ENCODE peak calls at places on chromosomes 5 and 9, in nine cellular contexts. One of them, this sample, is unnamed.

GRCh38 chr5:120035815-120036577 is 406.6 kb downstream of the FAM170A start:
- DNase-seq in lower leg skin: no peak
- DNase-seq in HCT116: no peak
- DNase-seq in colonic mucosa: no peak
- DNase-seq in stomach: no peak
- DNase-seq in brain microvascular endothelial cell: no peak
- DNase-seq in CD8-positive, alpha-beta T cell: no peak
- DNase-seq in fibroblast of pulmonary artery: no peak
- DNase-seq in uterus: no peak
- DNase-seq in this sample: no peak

GRCh38 chr9:108444400-108445358 is 411.1 kb downstream of the ACTL7B start:
- DNase-seq in uterus: peak; percentile 44
- DNase-seq in colonic mucosa: no peak
- DNase-seq in fibroblast of pulmonary artery: peak; percentile 91
- DNase-seq in stomach: no peak
- DNase-seq in HCT116: peak; percentile 90
- DNase-seq in CD8-positive, alpha-beta T cell: no peak
- DNase-seq in brain microvascular endothelial cell: peak; percentile 86
- DNase-seq in lower leg skin: peak; percentile 88
- DNase-seq in this sample: no peak

GRCh38 chr5:160166069-160166972 is 47.1 kb upstream of the PWWP2A start:
- DNase-seq in stomach: no peak
- DNase-seq in brain microvascular endothelial cell: no peak
- DNase-seq in colonic mucosa: no peak
- DNase-seq in uterus: no peak
- DNase-seq in lower leg skin: no peak
- DNase-seq in CD8-positive, alpha-beta T cell: no peak
- DNase-seq in HCT116: no peak
- DNase-seq in fibroblast of pulmonary artery: no peak
- DNase-seq in this sample: no peak

GRCh38 chr5:40676643-40677333 is 2.9 kb upstream of the PTGER4 start:
- DNase-seq in HCT116: no peak
- DNase-seq in stomach: no peak
- DNase-seq in uterus: peak; percentile 25
- DNase-seq in fibroblast of pulmonary artery: peak; percentile 63
- DNase-seq in colonic mucosa: peak; percentile 47
- DNase-seq in lower leg skin: peak; percentile 92
- DNase-seq in brain microvascular endothelial cell: peak; percentile 82
- DNase-seq in CD8-positive, alpha-beta T cell: no peak
- DNase-seq in this sample: no peak

GRCh38 chr9:97548379-97548778 is 46.9 kb downstream of the TMOD1 start:
- DNase-seq in HCT116: no peak
- DNase-seq in brain microvascular endothelial cell: no peak
- DNase-seq in CD8-positive, alpha-beta T cell: no peak
- DNase-seq in colonic mucosa: no peak
- DNase-seq in lower leg skin: peak; percentile 57
- DNase-seq in fibroblast of pulmonary artery: no peak
- DNase-seq in stomach: no peak
- DNase-seq in uterus: peak; percentile 13
- DNase-seq in this sample: no peak

GRCh38 chr5:53616939-53617549 is 56.6 kb downstream of the NDUFS4 start:
- DNase-seq in uterus: no peak
- DNase-seq in lower leg skin: no peak
- DNase-seq in HCT116: no peak
- DNase-seq in fibroblast of pulmonary artery: peak; percentile 24
- DNase-seq in stomach: no peak
- DNase-seq in brain microvascular endothelial cell: peak; percentile 19
- DNase-seq in colonic mucosa: no peak
- DNase-seq in CD8-positive, alpha-beta T cell: no peak
- DNase-seq in this sample: no peak

GRCh38 chr5:106307265-106307664 is 1363.5 kb downstream of the EFNA5 start:
- DNase-seq in fibroblast of pulmonary artery: no peak
- DNase-seq in stomach: no peak
- DNase-seq in colonic mucosa: no peak
- DNase-seq in HCT116: no peak
- DNase-seq in uterus: no peak
- DNase-seq in brain microvascular endothelial cell: no peak
- DNase-seq in lower leg skin: no peak
- DNase-seq in CD8-positive, alpha-beta T cell: no peak
- DNase-seq in this sample: no peak

GRCh38 chr5:147968855-147969254 is 62.5 kb upstream of the C5orf46 start:
- DNase-seq in colonic mucosa: no peak
- DNase-seq in HCT116: no peak
- DNase-seq in uterus: no peak
- DNase-seq in fibroblast of pulmonary artery: peak; percentile 27
- DNase-seq in lower leg skin: no peak
- DNase-seq in CD8-positive, alpha-beta T cell: no peak
- DNase-seq in brain microvascular endothelial cell: no peak
- DNase-seq in stomach: no peak
- DNase-seq in this sample: no peak

GRCh38 chr9:131233989-131234388 is 42.3 kb downstream of the FAM78A start:
- DNase-seq in lower leg skin: peak; percentile 82
- DNase-seq in fibroblast of pulmonary artery: no peak
- DNase-seq in HCT116: no peak
- DNase-seq in colonic mucosa: no peak
- DNase-seq in uterus: no peak
- DNase-seq in CD8-positive, alpha-beta T cell: no peak
- DNase-seq in stomach: no peak
- DNase-seq in brain microvascular endothelial cell: no peak
- DNase-seq in this sample: no peak

GRCh38 chr5:17012289-17012688 is 76.2 kb upstream of the MYO10 start:
- DNase-seq in stomach: no peak
- DNase-seq in brain microvascular endothelial cell: peak; percentile 39
- DNase-seq in HCT116: no peak
- DNase-seq in colonic mucosa: no peak
- DNase-seq in uterus: no peak
- DNase-seq in CD8-positive, alpha-beta T cell: no peak
- DNase-seq in lower leg skin: no peak
- DNase-seq in fibroblast of pulmonary artery: peak; percentile 42
- DNase-seq in this sample: no peak

GRCh38 chr5:175319199-175319598 is 124.8 kb downstream of the DRD1 start:
- DNase-seq in uterus: no peak
- DNase-seq in fibroblast of pulmonary artery: no peak
- DNase-seq in stomach: no peak
- DNase-seq in HCT116: no peak
- DNase-seq in brain microvascular endothelial cell: no peak
- DNase-seq in lower leg skin: no peak
- DNase-seq in CD8-positive, alpha-beta T cell: no peak
- DNase-seq in colonic mucosa: no peak
- DNase-seq in this sample: no peak

GRCh38 chr9:72858089-72858912 is 94.6 kb downstream of the ALDH1A1 start:
- DNase-seq in fibroblast of pulmonary artery: peak; percentile 37
- DNase-seq in brain microvascular endothelial cell: peak; percentile 8
- DNase-seq in HCT116: no peak
- DNase-seq in lower leg skin: no peak
- DNase-seq in uterus: no peak
- DNase-seq in colonic mucosa: no peak
- DNase-seq in stomach: peak; percentile 59
- DNase-seq in CD8-positive, alpha-beta T cell: no peak
- DNase-seq in this sample: no peak

GRCh38 chr5:1842026-1842819 is 40.5 kb downstream of the IRX4 start:
- DNase-seq in colonic mucosa: no peak
- DNase-seq in stomach: no peak
- DNase-seq in brain microvascular endothelial cell: no peak
- DNase-seq in uterus: no peak
- DNase-seq in CD8-positive, alpha-beta T cell: no peak
- DNase-seq in HCT116: no peak
- DNase-seq in lower leg skin: no peak
- DNase-seq in fibroblast of pulmonary artery: no peak
- DNase-seq in this sample: no peak

GRCh38 chr9:137212520-137212919 is 7.0 kb downstream of the NDOR1 start:
- DNase-seq in lower leg skin: no peak
- DNase-seq in HCT116: no peak
- DNase-seq in colonic mucosa: no peak
- DNase-seq in CD8-positive, alpha-beta T cell: no peak
- DNase-seq in fibroblast of pulmonary artery: no peak
- DNase-seq in stomach: no peak
- DNase-seq in uterus: no peak
- DNase-seq in brain microvascular endothelial cell: no peak
- DNase-seq in this sample: no peak

GRCh38 chr9:137211532-137211931 is 6.0 kb downstream of the NDOR1 start:
- DNase-seq in stomach: no peak
- DNase-seq in lower leg skin: no peak
- DNase-seq in fibroblast of pulmonary artery: no peak
- DNase-seq in uterus: no peak
- DNase-seq in brain microvascular endothelial cell: no peak
- DNase-seq in colonic mucosa: no peak
- DNase-seq in CD8-positive, alpha-beta T cell: no peak
- DNase-seq in HCT116: no peak
- DNase-seq in this sample: no peak

GRCh38 chr9:137215196-137215986 is 6.6 kb downstream of the RNF208 start:
- DNase-seq in HCT116: no peak
- DNase-seq in fibroblast of pulmonary artery: no peak
- DNase-seq in lower leg skin: no peak
- DNase-seq in brain microvascular endothelial cell: no peak
- DNase-seq in stomach: no peak
- DNase-seq in colonic mucosa: no peak
- DNase-seq in uterus: no peak
- DNase-seq in CD8-positive, alpha-beta T cell: no peak
- DNase-seq in this sample: no peak

GRCh38 chr9:137214620-137215019 is 7.4 kb downstream of the RNF208 start:
- DNase-seq in stomach: no peak
- DNase-seq in fibroblast of pulmonary artery: no peak
- DNase-seq in HCT116: no peak
- DNase-seq in lower leg skin: no peak
- DNase-seq in CD8-positive, alpha-beta T cell: no peak
- DNase-seq in brain microvascular endothelial cell: no peak
- DNase-seq in uterus: no peak
- DNase-seq in colonic mucosa: no peak
- DNase-seq in this sample: no peak

GRCh38 chr9:137213160-137214060 is 7.9 kb downstream of the NDOR1 start:
- DNase-seq in fibroblast of pulmonary artery: no peak
- DNase-seq in stomach: no peak
- DNase-seq in uterus: no peak
- DNase-seq in HCT116: no peak
- DNase-seq in colonic mucosa: no peak
- DNase-seq in brain microvascular endothelial cell: no peak
- DNase-seq in lower leg skin: no peak
- DNase-seq in CD8-positive, alpha-beta T cell: no peak
- DNase-seq in this sample: no peak
- TF ChIP-seq CTCF in fibroblast of pulmonary artery: peak; percentile 10
- TF ChIP-seq CTCF in stomach: no peak
- TF ChIP-seq CTCF in uterus: no peak
- TF ChIP-seq CTCF in HCT116: peak; percentile 63
- TF ChIP-seq CTCF in colonic mucosa: no peak
- TF ChIP-seq CTCF in brain microvascular endothelial cell: peak; percentile 46
- TF ChIP-seq CTCF in lower leg skin: no peak
- TF ChIP-seq CTCF in CD8-positive, alpha-beta T cell: no peak
- TF ChIP-seq CTCF in this sample: no peak

GRCh38 chr5:8580298-8580697 is 711.4 kb downstream of the MTRR start:
- DNase-seq in uterus: no peak
- DNase-seq in HCT116: no peak
- DNase-seq in brain microvascular endothelial cell: no peak
- DNase-seq in stomach: no peak
- DNase-seq in lower leg skin: no peak
- DNase-seq in CD8-positive, alpha-beta T cell: no peak
- DNase-seq in colonic mucosa: no peak
- DNase-seq in fibroblast of pulmonary artery: no peak
- DNase-seq in this sample: no peak

GRCh38 chr5:8581047-8581446 is 712.1 kb downstream of the MTRR start:
- DNase-seq in lower leg skin: no peak
- DNase-seq in CD8-positive, alpha-beta T cell: no peak
- DNase-seq in HCT116: no peak
- DNase-seq in fibroblast of pulmonary artery: no peak
- DNase-seq in stomach: no peak
- DNase-seq in uterus: no peak
- DNase-seq in colonic mucosa: no peak
- DNase-seq in brain microvascular endothelial cell: no peak
- DNase-seq in this sample: no peak

DNA sequence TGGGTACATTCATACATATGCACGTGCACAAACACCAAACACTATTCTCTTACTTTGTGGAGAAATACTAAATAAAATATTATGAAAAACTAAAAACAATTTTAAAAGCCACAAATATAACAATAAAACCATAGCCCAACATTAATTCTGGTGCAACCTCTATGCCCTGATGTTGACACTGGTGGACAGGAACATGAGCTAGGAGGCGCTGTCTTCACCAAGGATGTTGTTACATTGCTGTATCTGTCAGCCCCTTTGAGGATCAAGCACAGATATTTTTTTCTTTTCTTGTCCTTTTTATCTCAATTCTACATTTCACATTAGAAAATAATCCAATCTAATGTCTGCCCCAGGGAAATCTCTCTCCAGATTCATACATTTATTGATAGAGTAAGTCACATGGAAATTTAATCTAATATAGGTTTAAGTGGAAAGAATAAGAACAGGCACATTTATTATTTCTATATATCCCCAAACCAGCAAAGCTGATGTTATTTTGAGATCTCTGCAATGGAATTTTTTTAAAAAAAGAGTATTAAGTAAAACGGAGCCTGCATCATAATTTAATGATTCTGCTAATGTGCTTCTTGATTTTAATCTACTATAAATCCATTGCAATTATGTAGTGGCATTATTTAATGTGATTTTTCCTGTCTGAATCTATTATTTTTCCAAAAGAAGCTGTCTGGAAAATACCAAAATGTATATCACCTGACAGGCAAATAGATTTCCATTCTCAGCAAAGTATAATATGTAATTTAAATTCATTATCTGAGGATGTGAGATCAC is 716.5 kb downstream of the MTRR start:
- DNase-seq in uterus: no peak
- DNase-seq in stomach: no peak
- DNase-seq in HCT116: no peak
- DNase-seq in CD8-positive, alpha-beta T cell: no peak
- DNase-seq in colonic mucosa: no peak
- DNase-seq in brain microvascular endothelial cell: no peak
- DNase-seq in lower leg skin: no peak
- DNase-seq in fibroblast of pulmonary artery: peak; percentile 2
- DNase-seq in this sample: no peak
- TF ChIP-seq CTCF in uterus: no peak
- TF ChIP-seq CTCF in stomach: no peak
- TF ChIP-seq CTCF in HCT116: no peak
- TF ChIP-seq CTCF in CD8-positive, alpha-beta T cell: no peak
- TF ChIP-seq CTCF in colonic mucosa: no peak
- TF ChIP-seq CTCF in brain microvascular endothelial cell: peak; percentile 21
- TF ChIP-seq CTCF in lower leg skin: no peak
- TF ChIP-seq CTCF in fibroblast of pulmonary artery: peak; percentile 27
- TF ChIP-seq CTCF in this sample: peak; percentile 30

DNA sequence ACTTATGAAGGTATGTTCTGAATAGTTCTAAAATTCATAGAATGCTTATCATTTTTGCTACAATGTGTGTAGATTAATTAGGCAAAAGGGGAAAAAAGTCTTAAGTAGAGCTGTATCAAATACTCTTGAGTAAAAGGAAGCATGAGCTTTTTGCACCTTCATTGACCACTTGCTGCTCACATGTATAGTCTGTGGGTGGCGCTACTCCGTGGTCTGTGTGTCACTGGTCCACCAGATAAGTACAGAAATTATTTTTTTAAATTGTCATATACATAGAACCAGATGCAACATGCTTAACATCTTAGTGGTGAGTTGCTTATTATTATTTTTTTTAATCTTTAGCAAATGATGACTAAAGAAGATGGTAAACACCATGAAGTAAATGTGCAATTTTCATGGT is 130.2 kb downstream of the MAN2A1 start:
- DNase-seq in uterus: no peak
- DNase-seq in CD8-positive, alpha-beta T cell: no peak
- DNase-seq in colonic mucosa: no peak
- DNase-seq in lower leg skin: no peak
- DNase-seq in brain microvascular endothelial cell: no peak
- DNase-seq in stomach: no peak
- DNase-seq in HCT116: no peak
- DNase-seq in fibroblast of pulmonary artery: no peak
- DNase-seq in this sample: no peak
- TF ChIP-seq CTCF in uterus: no peak
- TF ChIP-seq CTCF in CD8-positive, alpha-beta T cell: no peak
- TF ChIP-seq CTCF in colonic mucosa: no peak
- TF ChIP-seq CTCF in lower leg skin: no peak
- TF ChIP-seq CTCF in brain microvascular endothelial cell: no peak
- TF ChIP-seq CTCF in stomach: no peak
- TF ChIP-seq CTCF in HCT116: peak; percentile 31
- TF ChIP-seq CTCF in fibroblast of pulmonary artery: no peak
- TF ChIP-seq CTCF in this sample: no peak

GRCh38 chr9:23826120-23826629 is at the start of gene ELAVL2:
- DNase-seq in HCT116: no peak
- DNase-seq in brain microvascular endothelial cell: peak; percentile 35
- DNase-seq in colonic mucosa: peak; percentile 96
- DNase-seq in CD8-positive, alpha-beta T cell: peak; percentile 24
- DNase-seq in uterus: peak; percentile 89
- DNase-seq in lower leg skin: peak; percentile 95
- DNase-seq in fibroblast of pulmonary artery: peak; percentile 85
- DNase-seq in stomach: peak; percentile 65
- DNase-seq in this sample: peak; percentile 96
- TF ChIP-seq CTCF in HCT116: no peak
- TF ChIP-seq CTCF in brain microvascular endothelial cell: no peak
- TF ChIP-seq CTCF in colonic mucosa: no peak
- TF ChIP-seq CTCF in CD8-positive, alpha-beta T cell: no peak
- TF ChIP-seq CTCF in uterus: no peak
- TF ChIP-seq CTCF in lower leg skin: no peak
- TF ChIP-seq CTCF in fibroblast of pulmonary artery: no peak
- TF ChIP-seq CTCF in stomach: no peak
- TF ChIP-seq CTCF in this sample: peak; percentile 39